ENCODE peak calls at places on chromosomes 16 and 17, in six cellular contexts. K, D, A, P, W and B are unnamed samples.

GRCh38 chr16:54503011-54503410 is 216.4 kb upstream of the IRX3 start:
- DNase-seq in P (no peak), W (no peak), K (no peak), D (peak), A (no peak), B (peak)

GRCh38 chr16:4915226-4915761 is 21.7 kb downstream of the PPL start:
- DNase-seq in K (peak), W (no peak), P (no peak), D (no peak), A (no peak), B (no peak)

GRCh38 chr17:9217151-9218067 is 196.1 kb downstream of the NTN1 start:
- DNase-seq in P (no peak), K (peak), D (no peak), A (no peak), W (no peak), B (peak)

GRCh38 chr16:66273644-66274334 is 92.7 kb upstream of the CDH5 start:
- DNase-seq in P (no peak), D (no peak), W (no peak), A (no peak), K (peak), B (no peak)

GRCh38 chr16:58863042-58863441 is 128.9 kb upstream of the GOT2 start:
- DNase-seq in P (no peak), D (no peak), K (no peak), A (no peak), W (no peak), B (no peak)

GRCh38 chr16:78639775-78640174 is 540.3 kb downstream of the WWOX start:
- DNase-seq in K (no peak), P (no peak), A (no peak), D (no peak), W (no peak), B (no peak)

GRCh38 chr16:70432800-70433455 is 6.0 kb downstream of the ST3GAL2 start:
- DNase-seq in D (no peak), P (no peak), W (no peak), K (no peak), A (no peak), B (no peak)

GRCh38 chr17:48100160-48100559 is 1.1 kb downstream of the CBX1 start:
- DNase-seq in A (no peak), D (no peak), K (peak), W (no peak), P (no peak), B (no peak)

GRCh38 chr17:29892201-29892600 is 37.8 kb downstream of the SSH2 start:
- DNase-seq in P (no peak), W (no peak), K (no peak), A (no peak), D (no peak), B (no peak)

GRCh38 chr16:1089822-1090619 is 6.0 kb downstream of the C1QTNF8 start:
- DNase-seq in K (no peak), D (peak), A (no peak), W (no peak), P (peak), B (peak)

GRCh38 chr16:30119428-30119827 is 3.6 kb downstream of the MAPK3 start:
- DNase-seq in A (no peak), P (no peak), D (no peak), K (peak), W (no peak), B (no peak)

GRCh38 chr17:79026345-79027273 is 2.6 kb downstream of the C1QTNF1 start:
- DNase-seq in A (peak), K (peak), D (no peak), W (peak), P (peak), B (peak)

GRCh38 chr17:20987511-20987910 is 55.3 kb downstream of the USP22 start:
- DNase-seq in D (no peak), P (peak), W (no peak), A (no peak), K (no peak), B (no peak)

GRCh38 chr16:89890200-89890599 is 16.8 kb downstream of the TCF25 start:
- DNase-seq in W (no peak), D (no peak), A (no peak), P (no peak), K (no peak), B (no peak)

GRCh38 chr17:5619088-5619740 is 34.9 kb upstream of the NLRP1 start:
- DNase-seq in W (no peak), K (no peak), A (no peak), D (no peak), P (no peak), B (no peak)

GRCh38 chr17:40862985-40863733 is 3.9 kb downstream of the KRT12 start:
- DNase-seq in P (no peak), K (no peak), W (no peak), A (no peak), D (no peak), B (no peak)
- TF ChIP-seq CTCF in P (no peak), K (peak), W (no peak), A (no peak), D (no peak), B (no peak)

GRCh38 chr17:81832608-81833159 is 407 bp downstream of the MCRIP1 start:
- DNase-seq in P (no peak), K (no peak), W (peak), D (no peak), A (no peak), B (no peak)
- TF ChIP-seq POLR2A in P (peak), K (no peak), W (no peak), D (no peak), A (no peak), B (no peak)

DNA sequence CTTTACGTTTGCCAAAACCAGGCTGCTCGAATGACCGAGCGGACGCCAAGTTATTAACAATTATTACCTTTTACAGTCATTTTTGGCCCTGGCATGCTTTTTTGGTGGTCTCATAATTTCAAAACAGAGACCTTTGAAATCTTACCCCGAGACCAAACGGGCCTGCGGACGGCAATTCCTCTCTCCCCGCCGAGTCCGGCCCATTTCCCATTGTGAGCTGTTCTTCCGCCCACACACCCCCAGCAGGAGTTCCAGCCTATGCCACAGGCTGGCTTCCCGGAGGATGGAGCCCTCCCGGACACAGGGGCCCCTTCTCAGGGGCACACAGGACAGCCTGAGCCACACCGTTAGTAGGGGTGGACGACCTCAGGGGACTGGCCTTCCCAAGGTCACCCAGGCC is 130.8 kb downstream of the C16orf95 start:
- DNase-seq in W (no peak), A (no peak), K (no peak), D (no peak), P (no peak), B (no peak)
- TF ChIP-seq CTCF in W (no peak), A (no peak), K (no peak), D (no peak), P (no peak), B (no peak)

DNA sequence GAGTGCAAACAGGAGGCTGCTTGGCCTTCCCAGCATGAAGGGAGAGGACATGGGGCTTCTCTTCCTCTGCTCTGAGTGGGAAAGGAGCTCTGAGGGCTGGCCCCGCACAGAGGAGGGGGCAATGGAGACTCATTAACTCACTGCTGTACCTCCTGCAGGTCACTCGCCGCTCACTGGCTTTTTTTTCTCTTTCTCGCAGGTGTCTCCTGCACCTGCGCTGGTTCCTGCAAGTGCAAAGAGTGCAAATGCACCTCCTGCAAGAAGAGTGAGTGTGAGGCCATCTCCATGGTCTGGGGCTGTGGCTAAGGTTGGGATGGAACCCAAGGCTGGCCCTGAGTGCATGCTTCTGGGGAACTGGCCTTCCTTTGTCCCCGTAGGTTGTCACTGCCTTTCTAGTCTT is 717 bp downstream of the MT1F start:
- DNase-seq in K (no peak), W (no peak), A (no peak), D (no peak), P (no peak), B (no peak)
- TF ChIP-seq POLR2A in K (no peak), W (no peak), A (no peak), D (no peak), P (no peak), B (no peak)

GRCh38 chr16:67399218-67399733 is 6.0 kb upstream of the TPPP3 start:
- DNase-seq in P (peak), D (no peak), W (peak), K (no peak), A (no peak), B (no peak)

GRCh38 chr16:67397812-67398545 is 4.7 kb upstream of the TPPP3 start:
- DNase-seq in K (no peak), A (no peak), P (no peak), W (no peak), D (no peak), B (no peak)

GRCh38 chr16:67400901-67401300 is 7.6 kb upstream of the TPPP3 start:
- DNase-seq in D (no peak), W (no peak), K (no peak), P (no peak), A (no peak), B (no peak)

GRCh38 chr16:67398546-67399217 is 5.4 kb upstream of the TPPP3 start:
- DNase-seq in A (no peak), K (no peak), P (no peak), W (no peak), D (no peak), B (no peak)

GRCh38 chr16:67399749-67400704 is 6.7 kb upstream of the TPPP3 start:
- DNase-seq in P (no peak), K (no peak), W (no peak), D (no peak), A (no peak), B (no peak)
- TF ChIP-seq CTCF in P (no peak), K (no peak), W (no peak), D (peak), A (peak), B (no peak)

GRCh38 chr16:85611455-85612190 is 1.5 kb upstream of the GSE1 start:
- DNase-seq in P (peak), K (peak), D (peak), A (peak), W (peak), B (peak)

GRCh38 chr16:85613609-85614337 is 651 bp downstream of the GSE1 start:
- DNase-seq in A (peak), K (no peak), P (peak), D (peak), W (peak), B (peak)

GRCh38 chr16:85612191-85612800 is 826 bp upstream of the GSE1 start:
- DNase-seq in K (peak), W (peak), D (peak), A (peak), P (peak), B (peak)

GRCh38 chr16:85614338-85615013 is 1.4 kb downstream of the GSE1 start:
- DNase-seq in A (no peak), W (peak), P (no peak), K (no peak), D (no peak), B (no peak)

DNA sequence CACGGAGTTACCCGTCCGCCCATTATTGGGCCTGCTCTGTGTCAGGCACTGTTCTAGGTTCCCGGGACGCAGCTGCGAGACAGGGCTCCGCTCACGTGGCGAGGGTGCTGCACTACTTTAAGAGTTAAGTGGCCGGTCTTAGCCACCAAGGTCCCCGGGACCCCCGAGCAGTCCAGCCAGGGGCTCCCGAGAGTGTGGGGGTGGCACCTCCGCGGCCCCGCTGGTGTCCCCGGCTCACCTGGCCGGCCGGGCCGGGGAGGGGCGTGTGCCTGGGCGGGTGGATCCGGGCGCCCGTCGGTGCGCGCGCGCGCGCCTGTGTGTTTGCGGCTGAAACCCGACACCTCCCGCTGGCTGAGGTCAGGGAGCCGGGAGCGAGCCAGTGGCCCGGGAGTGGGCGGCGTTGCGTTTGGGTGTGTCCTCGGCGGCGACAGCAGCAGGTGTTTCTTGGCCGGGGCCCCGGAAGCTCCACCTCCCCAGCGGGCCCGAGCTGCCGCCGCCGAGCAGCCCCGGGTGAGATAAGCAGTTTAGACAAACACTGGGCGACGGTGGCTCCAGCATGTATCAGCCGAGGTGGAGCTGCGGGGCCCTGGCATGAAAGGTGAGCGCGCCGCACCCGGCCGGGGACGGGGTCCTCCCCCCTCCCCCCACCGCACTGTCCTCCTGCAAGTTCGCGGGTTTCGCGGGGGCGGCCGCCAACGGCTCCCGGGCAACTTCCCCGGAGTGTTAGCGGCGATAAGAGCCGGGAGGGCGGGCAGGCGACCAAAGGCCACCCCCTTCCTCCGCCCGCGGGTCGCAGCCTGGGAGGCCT is at the start of gene GSE1:
- DNase-seq in P (peak), K (peak), D (peak), W (peak), A (peak), B (peak)
- TF ChIP-seq POLR2A in P (peak), K (no peak), D (peak), W (no peak), A (no peak), B (peak)

DNA sequence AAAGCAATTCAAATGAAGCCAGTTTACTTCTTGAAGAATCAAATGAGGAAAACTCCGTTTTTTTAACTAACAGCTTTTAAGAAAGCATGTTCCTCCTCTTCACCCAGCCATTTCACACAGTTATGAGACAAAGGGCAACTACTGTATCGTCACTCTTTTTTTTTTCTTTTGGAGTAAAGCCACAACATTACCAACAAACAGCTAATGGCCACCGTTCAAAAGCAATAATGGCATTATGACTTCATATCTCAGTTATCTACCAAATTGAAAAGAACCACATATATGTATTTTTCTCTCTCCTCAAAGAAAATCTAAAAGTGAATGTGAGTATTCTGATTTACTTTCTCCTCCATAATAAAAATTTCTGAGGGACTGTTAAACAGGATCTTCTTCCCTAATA is 14.5 kb downstream of the GRB2 start:
- DNase-seq in P (no peak), D (no peak), K (peak), W (no peak), A (no peak), B (no peak)
- TF ChIP-seq CTCF in P (no peak), D (no peak), K (no peak), W (no peak), A (no peak), B (no peak)

GRCh38 chr16:19809121-19809635 is 75.5 kb downstream of the GPRC5B start:
- DNase-seq in P (no peak), W (no peak), K (peak), A (no peak), D (no peak), B (peak)

GRCh38 chr16:19810817-19811731 is 73.6 kb downstream of the GPRC5B start:
- DNase-seq in A (no peak), W (no peak), D (no peak), K (peak), P (no peak), B (no peak)

GRCh38 chr16:19809693-19810092 is 75.0 kb downstream of the GPRC5B start:
- DNase-seq in W (no peak), K (no peak), P (no peak), D (no peak), A (no peak), B (peak)

GRCh38 chr16:19805459-19806160 is 79.0 kb downstream of the GPRC5B start:
- DNase-seq in K (no peak), P (no peak), W (no peak), A (no peak), D (no peak), B (no peak)

GRCh38 chr16:19808061-19808621 is 76.5 kb downstream of the GPRC5B start:
- DNase-seq in D (no peak), K (no peak), P (no peak), A (no peak), W (no peak), B (peak)
- TF ChIP-seq POLR2A in D (no peak), K (no peak), P (no peak), A (no peak), W (no peak), B (no peak)